ENCODE peak calls at places on chromosomes 11 and 22, in nine cellular contexts. V, Y, W, H, Q, E, X, L and G are unnamed samples.

GRCh38 chr11:107050126-107050525 is 31.9 kb upstream of the GUCY1A2 start:
- DNase-seq in V (no peak), Y (no peak), W (peak; percentile 7), H (no peak), Q (no peak), E (no peak), X (no peak), L (no peak), G (no peak)

GRCh38 chr22:40054486-40054885 is 59.7 kb downstream of the FAM83F start:
- DNase-seq in V (no peak), Y (no peak), W (no peak), H (no peak), Q (no peak), E (no peak), X (no peak), L (no peak), G (no peak)

GRCh38 chr22:28873183-28873964 is 10.0 kb upstream of the ZNRF3 start:
- DNase-seq in V (no peak), Y (no peak), W (no peak), H (no peak), Q (no peak), E (no peak), X (no peak), L (no peak), G (no peak)

GRCh38 chr11:112273066-112273465 is 12.4 kb upstream of the PLET1 start:
- DNase-seq in V (no peak), Y (no peak), W (no peak), H (no peak), Q (no peak), E (no peak), X (no peak), L (no peak), G (no peak)

GRCh38 chr11:61922539-61922938 is 5.2 kb upstream of the RAB3IL1 start:
- DNase-seq in V (no peak), Y (no peak), W (peak; percentile 29), H (no peak), Q (peak; percentile 57), E (peak; percentile 50), X (no peak), L (no peak), G (no peak)

GRCh38 chr11:16739326-16739875 is 954 bp downstream of the C11orf58 start:
- DNase-seq in V (no peak), Y (no peak), W (peak; percentile 30), H (no peak), Q (no peak), E (no peak), X (no peak), L (no peak), G (no peak)

GRCh38 chr11:97968071-97968470 is 1052.7 kb upstream of the CNTN5 start:
- DNase-seq in V (no peak), Y (no peak), W (no peak), H (no peak), Q (no peak), E (no peak), X (no peak), L (no peak), G (no peak)

GRCh38 chr22:36467042-36467810 is 14.2 kb downstream of the TXN2 start:
- DNase-seq in V (no peak), Y (no peak), W (peak; percentile 75), H (no peak), Q (no peak), E (peak; percentile 60), X (no peak), L (no peak), G (no peak)

GRCh38 chr11:118258410-118258809 is 5.7 kb downstream of the MPZL2 start:
- DNase-seq in V (no peak), Y (no peak), W (no peak), H (no peak), Q (no peak), E (no peak), X (no peak), L (peak; percentile 42), G (peak; percentile 48)